ENCODE peak calls at places on chromosome 6, in seven cellular contexts. W is transverse colon, S is K562, R is tibial nerve, B is sigmoid colon, D is SK-N-SH, K is A549. A is an unnamed sample.

GRCh38 chr6:134174790-134175531 is 122.5 kb upstream of the SLC2A12 start:
- DNase-seq in W (peak), S (peak), R (peak), B (peak), D (peak), K (peak), A (peak)

GRCh38 chr6:130997061-130997753 is 65.8 kb downstream of the EPB41L2 start:
- DNase-seq in W (no peak), S (no peak), R (no peak), B (no peak), D (no peak), K (no peak), A (no peak)

GRCh38 chr6:169559001-169559441 is 142.8 kb downstream of the WDR27 start:
- DNase-seq in W (no peak), S (no peak), R (no peak), B (no peak), D (no peak), K (no peak), A (peak)

GRCh38 chr6:156166093-156166492 is 611.1 kb upstream of the ARID1B start:
- DNase-seq in W (no peak), S (no peak), R (no peak), B (no peak), D (no peak), K (no peak), A (no peak)

GRCh38 chr6:162301128-162301527 is 426.4 kb downstream of the PRKN start:
- DNase-seq in W (no peak), S (no peak), R (no peak), B (no peak), D (no peak), K (no peak), A (no peak)

GRCh38 chr6:39079197-39079596 is 30.6 kb downstream of the GLP1R start:
- DNase-seq in W (no peak), S (no peak), R (no peak), B (no peak), D (no peak), K (no peak), A (no peak)

GRCh38 chr6:21377356-21377755 is 216.2 kb upstream of the SOX4 start:
- DNase-seq in W (no peak), S (no peak), R (no peak), B (no peak), D (no peak), K (no peak), A (no peak)

GRCh38 chr6:159646731-159647130 is 46.3 kb downstream of the SOD2 start:
- DNase-seq in W (no peak), S (no peak), R (no peak), B (no peak), D (no peak), K (no peak), A (peak)

GRCh38 chr6:163536770-163537169 is 122.3 kb downstream of the QKI start:
- DNase-seq in W (no peak), S (no peak), R (no peak), B (no peak), D (no peak), K (peak), A (no peak)

GRCh38 chr6:131787955-131788712 is 19.7 kb upstream of the ENPP1 start:
- DNase-seq in W (no peak), S (no peak), R (no peak), B (no peak), D (no peak), K (no peak), A (no peak)

GRCh38 chr6:168035098-168035660 is 37.7 kb downstream of the KIF25 start:
- DNase-seq in W (peak), S (peak), R (no peak), B (peak), D (peak), K (peak), A (no peak)

GRCh38 chr6:6600865-6601264 is 12.3 kb downstream of the LY86 start:
- DNase-seq in W (no peak), S (no peak), R (no peak), B (no peak), D (no peak), K (no peak), A (no peak)

GRCh38 chr6:84156306-84156705 is 71.1 kb downstream of the CEP162 start:
- DNase-seq in W (no peak), S (no peak), R (no peak), B (no peak), D (no peak), K (no peak), A (no peak)

GRCh38 chr6:166438211-166438861 is 55.6 kb upstream of the MPC1 start:
- DNase-seq in W (no peak), S (no peak), R (no peak), B (no peak), D (no peak), K (no peak), A (no peak)

GRCh38 chr6:7673063-7673536 is 52.8 kb upstream of the BMP6 start:
- DNase-seq in W (peak), S (peak), R (peak), B (peak), D (peak), K (peak), A (no peak)

GRCh38 chr6:46419576-46420002 is 71.7 kb downstream of the RCAN2 start:
- DNase-seq in W (peak), S (peak), R (peak), B (peak), D (peak), K (peak), A (no peak)

GRCh38 chr6:123565529-123565928 is 71.2 kb downstream of the TRDN start:
- DNase-seq in W (no peak), S (no peak), R (no peak), B (no peak), D (no peak), K (no peak), A (no peak)

GRCh38 chr6:33746651-33747100 is at the start of gene IP6K3:
- DNase-seq in W (no peak), S (no peak), R (no peak), B (peak), D (peak), K (no peak), A (no peak)

GRCh38 chr6:144897441-144897921 is 612.3 kb downstream of the UTRN start:
- DNase-seq in W (no peak), S (no peak), R (no peak), B (no peak), D (no peak), K (peak), A (no peak)

GRCh38 chr6:72418495-72418894 is 203.4 kb upstream of the KCNQ5 start:
- DNase-seq in W (no peak), S (no peak), R (no peak), B (no peak), D (no peak), K (no peak), A (no peak)

GRCh38 chr6:167279766-167280440 is 11.2 kb upstream of the UNC93A start:
- DNase-seq in W (no peak), S (no peak), R (no peak), B (no peak), D (no peak), K (no peak), A (no peak)

GRCh38 chr6:43263314-43264178 is 20.3 kb downstream of the TTBK1 start:
- DNase-seq in W (peak), S (peak), R (no peak), B (peak), D (peak), K (peak), A (no peak)

GRCh38 chr6:80003841-80004198 is 629 bp upstream of the TTK start:
- DNase-seq in W (peak), S (no peak), R (peak), B (peak), D (peak), K (no peak), A (no peak)

GRCh38 chr6:148370171-148370570 is 27.5 kb downstream of the SASH1 start:
- DNase-seq in W (no peak), S (no peak), R (no peak), B (no peak), D (no peak), K (no peak), A (no peak)

GRCh38 chr6:152368761-152369624 is 268.2 kb downstream of the SYNE1 start:
- DNase-seq in W (peak), S (no peak), R (no peak), B (peak), D (no peak), K (no peak), A (no peak)

GRCh38 chr6:105781248-105781647 is 304.9 kb upstream of the PRDM1 start:
- DNase-seq in W (no peak), S (no peak), R (no peak), B (no peak), D (no peak), K (no peak), A (no peak)

GRCh38 chr6:124795879-124796838 is 166.1 kb upstream of the RNF217 start:
- DNase-seq in W (no peak), S (peak), R (no peak), B (no peak), D (no peak), K (peak), A (no peak)

GRCh38 chr6:82017316-82017715 is 230.2 kb downstream of the IBTK start:
- DNase-seq in W (no peak), S (no peak), R (peak), B (peak), D (no peak), K (peak), A (no peak)

GRCh38 chr6:149230729-149231434 is 86.6 kb upstream of the TAB2 start:
- DNase-seq in W (no peak), S (no peak), R (no peak), B (no peak), D (no peak), K (no peak), A (no peak)

GRCh38 chr6:124297507-124297906 is 493.8 kb downstream of the NKAIN2 start:
- DNase-seq in W (no peak), S (no peak), R (no peak), B (no peak), D (no peak), K (no peak), A (no peak)

GRCh38 chr6:147135211-147135672 is 69.0 kb upstream of the STXBP5 start:
- DNase-seq in W (no peak), S (peak), R (no peak), B (no peak), D (no peak), K (peak), A (no peak)

GRCh38 chr6:35068644-35069043 is 72.5 kb downstream of the TCP11 start:
- DNase-seq in W (no peak), S (no peak), R (no peak), B (no peak), D (no peak), K (no peak), A (no peak)
- H3K27ac ChIP-seq in W (peak), S (no peak), R (no peak), B (peak), D (no peak), K (no peak), A (peak)

DNA sequence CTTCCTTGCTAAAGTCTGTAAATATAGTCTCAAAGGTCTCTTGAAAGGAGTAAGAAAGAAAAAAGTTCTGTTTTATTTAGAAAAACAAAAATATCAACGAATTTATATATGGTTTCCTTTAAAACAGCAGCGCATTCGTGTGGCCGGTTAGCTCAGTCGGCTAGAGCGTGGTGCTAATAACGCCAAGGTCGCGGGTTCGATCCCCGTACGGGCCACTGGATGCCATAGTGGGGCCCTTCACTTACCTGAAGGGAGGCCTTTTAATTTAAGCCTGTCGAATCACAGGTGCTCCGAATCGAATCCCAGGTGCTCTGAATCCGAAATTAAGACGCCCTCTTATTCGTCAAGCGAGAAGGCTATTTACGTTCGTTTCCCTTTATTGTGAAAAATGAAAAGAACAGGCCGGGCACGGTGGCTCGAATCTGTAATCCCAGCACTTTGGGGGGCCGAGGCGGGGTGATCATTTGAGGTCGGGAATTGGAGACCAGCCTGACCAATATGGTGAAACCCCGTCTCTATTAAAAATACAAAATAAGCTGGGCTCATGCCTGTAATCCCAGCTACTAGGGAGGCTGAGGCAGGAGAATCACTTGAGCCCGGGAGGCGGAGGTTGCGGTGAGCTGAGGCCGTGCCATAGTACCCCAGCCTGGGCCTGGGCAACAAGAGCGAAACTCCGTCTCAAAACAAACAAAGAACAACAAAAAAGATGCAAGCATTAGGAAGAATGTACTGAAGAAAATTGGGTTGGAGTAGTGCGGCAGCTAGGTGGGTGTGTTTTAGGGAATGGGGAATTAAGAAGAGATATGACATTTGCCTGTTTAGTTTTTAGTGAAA is 195.8 kb upstream of the ZNF184 start:
- DNase-seq in W (peak), S (peak), R (no peak), B (no peak), D (peak), K (peak), A (no peak)
- H3K4me3 ChIP-seq in W (no peak), S (peak), R (peak), B (no peak), D (peak), K (peak), A (peak)

GRCh38 chr6:16840291-16840690 is 79.0 kb upstream of the ATXN1 start:
- DNase-seq in W (no peak), S (no peak), R (no peak), B (no peak), D (no peak), K (no peak), A (no peak)

GRCh38 chr6:16837217-16837972 is 76.1 kb upstream of the ATXN1 start:
- DNase-seq in W (no peak), S (no peak), R (no peak), B (no peak), D (no peak), K (no peak), A (no peak)

GRCh38 chr6:16839780-16840179 is 78.5 kb upstream of the ATXN1 start:
- DNase-seq in W (no peak), S (no peak), R (no peak), B (no peak), D (no peak), K (no peak), A (no peak)

GRCh38 chr6:16832721-16833120 is 71.5 kb upstream of the ATXN1 start:
- DNase-seq in W (no peak), S (no peak), R (no peak), B (no peak), D (no peak), K (no peak), A (no peak)

GRCh38 chr6:16836186-16836981 is 75.1 kb upstream of the ATXN1 start:
- DNase-seq in W (no peak), S (no peak), R (no peak), B (no peak), D (no peak), K (no peak), A (no peak)
- TF ChIP-seq EP300 in W (no peak), S (no peak), R (no peak), B (no peak), D (no peak), K (no peak), A (no peak)

DNA sequence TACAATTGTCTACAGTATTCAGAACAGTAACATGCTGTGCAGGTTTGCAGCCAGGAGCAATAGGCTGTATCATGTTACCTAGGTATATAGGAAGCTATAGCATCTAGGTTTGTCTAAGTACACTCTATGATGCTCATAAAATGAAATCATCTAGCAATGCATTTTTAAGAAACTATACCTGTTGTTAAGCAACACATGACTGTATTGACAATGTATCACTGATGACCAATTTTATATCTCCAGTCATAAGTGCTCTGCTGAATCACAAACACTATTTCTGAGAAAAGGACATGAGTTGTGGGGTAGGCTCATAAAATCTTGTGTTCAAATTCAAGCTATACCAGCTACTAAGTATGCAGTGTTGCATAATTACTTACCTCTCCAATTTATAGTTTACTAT is 501.3 kb downstream of the CD109 start:
- DNase-seq in W (no peak), S (no peak), R (no peak), B (no peak), D (no peak), K (no peak), A (no peak)
- H3K27ac ChIP-seq in W (no peak), S (no peak), R (no peak), B (no peak), D (no peak), K (no peak), A (no peak)

A was measured in esophagus muscularis mucosa.